ENCODE peak calls at places on chromosomes 4 and X, in six cellular contexts. H is tibial artery, O is heart right ventricle, S is cardiac muscle cell, C is gastrocnemius medialis, F is lower lobe of right lung. E is an unnamed sample. For H3K36me3 and H3K4me1, the result is how much of the 10 kb centered on the place peaks cover.

GRCh38 chr4:183190900-183191527 is 92.0 kb downstream of the WWC2 start:
- DNase-seq in H (no peak), O (no peak), S (no peak), C (no peak), F (no peak), E (no peak)

GRCh38 chrX:65985922-65986588 is 53.8 kb downstream of the VSIG4 start:
- DNase-seq in H (no peak), O (no peak), S (peak), C (no peak), F (no peak), E (peak)

GRCh38 chrX:3295731-3296130 is 50.7 kb downstream of the MXRA5 start:
- DNase-seq in H (no peak), O (no peak), S (peak), C (no peak), F (no peak), E (no peak)

GRCh38 chr4:30056016-30056415 is 664.2 kb upstream of the PCDH7 start:
- DNase-seq in H (no peak), O (no peak), S (no peak), C (no peak), F (no peak), E (no peak)

GRCh38 chr4:118797558-118798142 is 38.3 kb downstream of the SEC24D start:
- DNase-seq in H (no peak), O (no peak), S (no peak), C (no peak), F (no peak), E (no peak)

GRCh38 chr4:6225469-6225868 is 25.1 kb upstream of the JAKMIP1 start:
- DNase-seq in H (peak), O (no peak), S (peak), C (no peak), F (no peak), E (no peak)

GRCh38 chr4:10386044-10386443 is 71.2 kb downstream of the ZNF518B start:
- DNase-seq in H (no peak), O (no peak), S (no peak), C (no peak), F (no peak), E (no peak)

GRCh38 chrX:7420712-7421111 is 272.8 kb upstream of the PUDP start:
- DNase-seq in H (no peak), O (no peak), S (no peak), C (no peak), F (no peak), E (no peak)

GRCh38 chr4:83252782-83253405 is 31.7 kb downstream of the COQ2 start:
- DNase-seq in H (peak), O (no peak), S (peak), C (peak), F (peak), E (no peak)

GRCh38 chr4:79682161-79682560 is 274.1 kb upstream of the GK2 start:
- DNase-seq in H (no peak), O (no peak), S (no peak), C (no peak), F (no peak), E (no peak)

GRCh38 chr4:52659016-52659721 is at the start of gene USP46:
- DNase-seq in H (peak), O (peak), S (peak), C (peak), F (peak), E (peak)

GRCh38 chr4:81039351-81040174 is 9.1 kb downstream of the BMP3 start:
- DNase-seq in H (no peak), O (no peak), S (no peak), C (no peak), F (peak), E (no peak)

GRCh38 chr4:150080335-150080734 is 2.1 kb downstream of the DCLK2 start:
- DNase-seq in H (no peak), O (no peak), S (no peak), C (no peak), F (no peak), E (no peak)

GRCh38 chrX:39158801-39159657 is 357.8 kb downstream of the MID1IP1 start:
- DNase-seq in H (no peak), O (no peak), S (no peak), C (no peak), F (peak), E (no peak)

GRCh38 chr4:178387756-178388155 is 945.5 kb upstream of the AGA start:
- DNase-seq in H (no peak), O (no peak), S (no peak), C (no peak), F (no peak), E (no peak)

GRCh38 chr4:48065587-48066052 is 49.0 kb downstream of the NIPAL1 start:
- DNase-seq in H (no peak), O (no peak), S (no peak), C (no peak), F (no peak), E (no peak)

GRCh38 chr4:25551608-25552007 is 104.0 kb upstream of the SLC34A2 start:
- DNase-seq in H (no peak), O (no peak), S (no peak), C (no peak), F (no peak), E (peak)

GRCh38 chr4:159307929-159308328 is 205.1 kb downstream of the RAPGEF2 start:
- DNase-seq in H (no peak), O (no peak), S (no peak), C (no peak), F (no peak), E (no peak)

GRCh38 chr4:5404073-5404472 is 304.3 kb downstream of the EVC2 start:
- DNase-seq in H (no peak), O (no peak), S (no peak), C (no peak), F (no peak), E (no peak)

GRCh38 chr4:123453006-123453685 is 56.6 kb downstream of the SPRY1 start:
- DNase-seq in H (no peak), O (no peak), S (no peak), C (no peak), F (no peak), E (no peak)

GRCh38 chr4:36547383-36547782 is 266.0 kb downstream of the DTHD1 start:
- DNase-seq in H (no peak), O (no peak), S (no peak), C (no peak), F (no peak), E (no peak)
- H3K36me3 ChIP-seq in H (under half), O (under half), S (under half), C (under half), F (under half), E (under half)

GRCh38 chr4:153517159-153517558 is 51.0 kb downstream of the TMEM131L start:
- DNase-seq in H (no peak), O (no peak), S (no peak), C (no peak), F (no peak), E (no peak)
- H3K4me1 ChIP-seq in H (under half), O (under half), S (under half), C (half or more), F (under half), E (under half)

GRCh38 chr4:1234296-1234695 is 14.6 kb downstream of the CTBP1 start:
- DNase-seq in H (no peak), O (peak), S (no peak), C (no peak), F (peak), E (no peak)
- H3K36me3 ChIP-seq in H (half or more), O (under half), S (under half), C (half or more), F (half or more), E (half or more)

GRCh38 chr4:85302756-85303155 is 172.2 kb upstream of the ARHGAP24 start:
- DNase-seq in H (no peak), O (no peak), S (no peak), C (no peak), F (no peak), E (no peak)
- H3K4me1 ChIP-seq in H (under half), O (under half), S (under half), C (under half), F (under half), E (under half)

DNA sequence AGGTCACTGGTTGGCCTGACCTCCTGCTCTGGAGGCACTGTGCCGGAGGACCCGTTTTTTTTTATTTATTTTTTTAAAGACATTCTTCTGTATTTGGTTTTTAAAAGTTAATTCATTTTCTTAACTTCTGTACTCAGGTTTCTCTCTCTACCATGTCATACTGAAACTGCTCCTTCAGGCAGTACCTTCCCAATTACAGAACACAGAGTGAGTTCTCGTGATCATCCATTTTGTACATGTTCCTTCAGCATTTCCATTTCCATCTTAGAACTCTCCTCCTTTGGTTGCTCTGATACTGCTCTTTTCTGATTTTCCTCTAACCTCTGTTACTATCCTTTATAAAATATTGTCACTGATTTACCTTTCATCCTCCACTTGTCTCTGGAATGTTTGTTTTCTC is 17.9 kb downstream of the UBE2K start:
- DNase-seq in H (no peak), O (no peak), S (no peak), C (no peak), F (no peak), E (no peak)
- H3K36me3 ChIP-seq in H (under half), O (under half), S (under half), C (under half), F (under half), E (under half)

DNA sequence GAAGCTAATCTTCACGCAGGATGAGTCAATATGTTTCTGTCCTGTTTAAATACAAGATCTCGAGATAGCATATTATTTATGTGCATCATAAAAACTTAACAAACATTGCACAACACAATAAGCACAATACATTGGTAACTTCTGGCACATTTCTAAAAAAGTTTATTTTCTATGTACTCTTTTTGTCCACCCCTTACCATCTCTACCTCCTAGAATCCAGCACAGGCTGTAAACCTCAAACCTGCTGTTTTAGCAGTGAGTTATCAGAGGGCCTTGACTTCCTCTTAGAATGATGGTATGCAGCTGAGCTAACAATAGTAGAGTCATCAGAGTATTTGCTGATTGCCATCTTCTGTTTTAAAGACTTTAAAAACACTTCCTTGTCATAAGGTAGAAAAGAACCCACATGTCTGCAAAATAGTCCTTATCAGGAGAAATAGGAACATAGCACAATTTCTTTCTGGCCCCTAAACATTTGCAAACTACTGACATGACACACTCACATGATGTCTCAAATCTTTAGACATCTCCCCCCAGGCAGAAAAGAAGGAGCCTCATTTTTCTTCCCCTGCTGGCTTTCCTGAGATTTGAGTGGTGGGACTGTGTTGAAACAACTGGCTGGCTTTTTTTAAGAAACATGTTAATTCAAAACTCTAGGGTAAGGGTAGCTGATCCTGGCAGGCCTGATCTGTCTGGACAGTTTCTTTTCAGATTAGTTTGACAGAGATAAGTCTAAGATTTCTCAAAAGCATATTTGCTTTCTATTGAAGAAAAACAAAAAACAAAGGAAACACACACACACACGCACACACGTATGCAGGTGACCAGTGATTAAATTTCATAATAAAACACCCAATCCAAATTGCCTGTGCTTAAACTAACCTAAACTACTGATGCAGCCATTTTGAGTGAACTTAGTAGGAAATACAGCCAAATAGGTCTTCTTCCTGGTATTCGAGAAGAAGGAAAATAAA is 10.3 kb upstream of the CCNG2 start:
- DNase-seq in H (no peak), O (no peak), S (no peak), C (no peak), F (no peak), E (no peak)
- H3K4me1 ChIP-seq in H (under half), O (under half), S (under half), C (under half), F (under half), E (under half)